ENCODE peak calls at places on chromosomes 5 and 9, in eight cellular contexts. One of them, this sample, is unnamed.

GRCh38 chr5:142874537-142874936 is 104.4 kb downstream of the ARHGAP26 start:
- DNase-seq in CD8-positive, alpha-beta memory T cell: no peak
- DNase-seq in GDM1: no peak
- DNase-seq in activated naive CD4-positive, alpha-beta T cell treated with anti-CD3 and anti-CD28 coated beads for 36 hours: no peak
- DNase-seq in fibroblast of mammary gland: peak
- DNase-seq in amniotic stem cell: no peak
- DNase-seq in SW480: no peak
- DNase-seq in iPS-NIHi11: no peak
- DNase-seq in this sample: no peak

GRCh38 chr5:113390224-113390623 is 44.6 kb downstream of the TSSK1B start:
- DNase-seq in CD8-positive, alpha-beta memory T cell: no peak
- DNase-seq in GDM1: no peak
- DNase-seq in activated naive CD4-positive, alpha-beta T cell treated with anti-CD3 and anti-CD28 coated beads for 36 hours: no peak
- DNase-seq in fibroblast of mammary gland: no peak
- DNase-seq in amniotic stem cell: no peak
- DNase-seq in SW480: no peak
- DNase-seq in iPS-NIHi11: no peak
- DNase-seq in this sample: no peak

GRCh38 chr5:95863383-95863757 is 40.8 kb upstream of the GLRX start:
- DNase-seq in CD8-positive, alpha-beta memory T cell: no peak
- DNase-seq in GDM1: no peak
- DNase-seq in activated naive CD4-positive, alpha-beta T cell treated with anti-CD3 and anti-CD28 coated beads for 36 hours: no peak
- DNase-seq in fibroblast of mammary gland: peak
- DNase-seq in amniotic stem cell: no peak
- DNase-seq in SW480: no peak
- DNase-seq in iPS-NIHi11: no peak
- DNase-seq in this sample: no peak

GRCh38 chr9:73125651-73126050 is 26.0 kb upstream of the ANXA1 start:
- DNase-seq in CD8-positive, alpha-beta memory T cell: no peak
- DNase-seq in GDM1: no peak
- DNase-seq in activated naive CD4-positive, alpha-beta T cell treated with anti-CD3 and anti-CD28 coated beads for 36 hours: no peak
- DNase-seq in fibroblast of mammary gland: peak
- DNase-seq in amniotic stem cell: no peak
- DNase-seq in SW480: no peak
- DNase-seq in iPS-NIHi11: no peak
- DNase-seq in this sample: no peak

GRCh38 chr5:168409601-168410458 is 76.4 kb upstream of the RARS1 start:
- DNase-seq in CD8-positive, alpha-beta memory T cell: no peak
- DNase-seq in GDM1: no peak
- DNase-seq in activated naive CD4-positive, alpha-beta T cell treated with anti-CD3 and anti-CD28 coated beads for 36 hours: peak
- DNase-seq in fibroblast of mammary gland: peak
- DNase-seq in amniotic stem cell: no peak
- DNase-seq in SW480: peak
- DNase-seq in iPS-NIHi11: no peak
- DNase-seq in this sample: no peak

GRCh38 chr5:10831416-10831815 is 70.4 kb upstream of the DAP start:
- DNase-seq in CD8-positive, alpha-beta memory T cell: no peak
- DNase-seq in GDM1: no peak
- DNase-seq in activated naive CD4-positive, alpha-beta T cell treated with anti-CD3 and anti-CD28 coated beads for 36 hours: no peak
- DNase-seq in fibroblast of mammary gland: peak
- DNase-seq in amniotic stem cell: peak
- DNase-seq in SW480: no peak
- DNase-seq in iPS-NIHi11: no peak
- DNase-seq in this sample: no peak

GRCh38 chr5:1320436-1321344 is 24.2 kb downstream of the CLPTM1L start:
- DNase-seq in CD8-positive, alpha-beta memory T cell: no peak
- DNase-seq in GDM1: no peak
- DNase-seq in activated naive CD4-positive, alpha-beta T cell treated with anti-CD3 and anti-CD28 coated beads for 36 hours: no peak
- DNase-seq in fibroblast of mammary gland: no peak
- DNase-seq in amniotic stem cell: no peak
- DNase-seq in SW480: no peak
- DNase-seq in iPS-NIHi11: no peak
- DNase-seq in this sample: no peak

GRCh38 chr9:87580941-87581438 is 83.3 kb downstream of the DAPK1 start:
- DNase-seq in CD8-positive, alpha-beta memory T cell: no peak
- DNase-seq in GDM1: no peak
- DNase-seq in activated naive CD4-positive, alpha-beta T cell treated with anti-CD3 and anti-CD28 coated beads for 36 hours: no peak
- DNase-seq in fibroblast of mammary gland: no peak
- DNase-seq in amniotic stem cell: no peak
- DNase-seq in SW480: no peak
- DNase-seq in iPS-NIHi11: no peak
- DNase-seq in this sample: no peak

GRCh38 chr9:98176391-98177259 is 15.8 kb downstream of the CORO2A start:
- DNase-seq in CD8-positive, alpha-beta memory T cell: no peak
- DNase-seq in GDM1: no peak
- DNase-seq in activated naive CD4-positive, alpha-beta T cell treated with anti-CD3 and anti-CD28 coated beads for 36 hours: no peak
- DNase-seq in fibroblast of mammary gland: no peak
- DNase-seq in amniotic stem cell: no peak
- DNase-seq in SW480: no peak
- DNase-seq in iPS-NIHi11: no peak
- DNase-seq in this sample: no peak

GRCh38 chr9:3475300-3476020 is 50.3 kb downstream of the RFX3 start:
- DNase-seq in CD8-positive, alpha-beta memory T cell: no peak
- DNase-seq in GDM1: no peak
- DNase-seq in activated naive CD4-positive, alpha-beta T cell treated with anti-CD3 and anti-CD28 coated beads for 36 hours: peak
- DNase-seq in fibroblast of mammary gland: no peak
- DNase-seq in amniotic stem cell: no peak
- DNase-seq in SW480: no peak
- DNase-seq in iPS-NIHi11: no peak
- DNase-seq in this sample: no peak

This sample was measured in D341Med.